ENCODE peak calls at places on chromosome 21, in eight cellular contexts. B, F, X, S, L, A, N and E are unnamed samples.

GRCh38 chr21:44757731-44758130 is 43.9 kb downstream of the UBE2G2 start:
- DNase-seq in B (no peak), F (peak), X (no peak), S (no peak), L (no peak), A (no peak), N (no peak), E (no peak)

GRCh38 chr21:44750675-44751025 is 39.3 kb upstream of the TSPEAR start:
- DNase-seq in B (no peak), F (no peak), X (no peak), S (peak), L (no peak), A (no peak), N (no peak), E (no peak)

GRCh38 chr21:42289926-42290325 is 25.3 kb downstream of the TFF3 start:
- DNase-seq in B (no peak), F (no peak), X (no peak), S (no peak), L (no peak), A (no peak), N (no peak), E (no peak)

GRCh38 chr21:14869984-14870840 is 194.6 kb downstream of the NRIP1 start:
- DNase-seq in B (no peak), F (no peak), X (no peak), S (no peak), L (peak), A (peak), N (no peak), E (no peak)

GRCh38 chr21:42818328-42818749 is 61.0 kb downstream of the WDR4 start:
- DNase-seq in B (peak), F (peak), X (peak), S (no peak), L (peak), A (peak), N (peak), E (no peak)

GRCh38 chr21:43613755-43614638 is 45.3 kb downstream of the HSF2BP start:
- DNase-seq in B (no peak), F (no peak), X (peak), S (no peak), L (no peak), A (no peak), N (no peak), E (no peak)

GRCh38 chr21:25944672-25945213 is 210.0 kb downstream of the GABPA start:
- DNase-seq in B (no peak), F (no peak), X (peak), S (no peak), L (no peak), A (no peak), N (no peak), E (no peak)

GRCh38 chr21:32135401-32136363 is 143.2 kb downstream of the MIS18A start:
- DNase-seq in B (no peak), F (no peak), X (peak), S (no peak), L (peak), A (no peak), N (no peak), E (no peak)

GRCh38 chr21:32147041-32147440 is 131.8 kb downstream of the MIS18A start:
- DNase-seq in B (no peak), F (no peak), X (no peak), S (no peak), L (no peak), A (no peak), N (no peak), E (no peak)

GRCh38 chr21:36694593-36695282 is 4.2 kb upstream of the SIM2 start:
- DNase-seq in B (no peak), F (no peak), X (no peak), S (no peak), L (no peak), A (no peak), N (no peak), E (no peak)

GRCh38 chr21:38438476-38438893 is 59.8 kb downstream of the ERG start:
- DNase-seq in B (peak), F (no peak), X (no peak), S (peak), L (no peak), A (peak), N (peak), E (no peak)

GRCh38 chr21:37072239-37072987 is 458 bp downstream of the PIGP start:
- DNase-seq in B (peak), F (peak), X (peak), S (peak), L (peak), A (peak), N (peak), E (no peak)

GRCh38 chr21:16634522-16634914 is 878.3 kb upstream of the CXADR start:
- DNase-seq in B (no peak), F (peak), X (no peak), S (no peak), L (peak), A (no peak), N (no peak), E (no peak)

GRCh38 chr21:46183910-46184624 is at the start of gene SPATC1L:
- DNase-seq in B (no peak), F (peak), X (peak), S (no peak), L (peak), A (peak), N (peak), E (peak)

GRCh38 chr21:46185717-46186116 is 1.5 kb upstream of the SPATC1L start:
- DNase-seq in B (no peak), F (no peak), X (no peak), S (no peak), L (no peak), A (no peak), N (no peak), E (no peak)

GRCh38 chr21:46182548-46183336 is 1.5 kb downstream of the SPATC1L start:
- DNase-seq in B (no peak), F (no peak), X (peak), S (no peak), L (no peak), A (no peak), N (peak), E (no peak)

GRCh38 chr21:46187251-46187650 is 3.0 kb upstream of the SPATC1L start:
- DNase-seq in B (no peak), F (no peak), X (no peak), S (no peak), L (no peak), A (no peak), N (no peak), E (no peak)

GRCh38 chr21:46184625-46185555 is 631 bp upstream of the SPATC1L start:
- DNase-seq in B (peak), F (peak), X (peak), S (peak), L (peak), A (peak), N (peak), E (peak)
- TF ChIP-seq CTCF in B (no peak), F (no peak), X (no peak), S (no peak), L (no peak), A (no peak), N (no peak), E (no peak)

GRCh38 chr21:27566521-27566920 is 599.6 kb upstream of the ADAMTS5 start:
- DNase-seq in B (no peak), F (no peak), X (no peak), S (no peak), L (no peak), A (no peak), N (no peak), E (no peak)

GRCh38 chr21:27562303-27562702 is 595.4 kb upstream of the ADAMTS5 start:
- DNase-seq in B (no peak), F (no peak), X (no peak), S (no peak), L (no peak), A (no peak), N (no peak), E (no peak)

GRCh38 chr21:27561116-27561515 is 594.2 kb upstream of the ADAMTS5 start:
- DNase-seq in B (no peak), F (no peak), X (peak), S (no peak), L (no peak), A (no peak), N (no peak), E (no peak)

GRCh38 chr21:27565418-27565817 is 598.5 kb upstream of the ADAMTS5 start:
- DNase-seq in B (no peak), F (no peak), X (peak), S (no peak), L (no peak), A (no peak), N (no peak), E (no peak)

DNA sequence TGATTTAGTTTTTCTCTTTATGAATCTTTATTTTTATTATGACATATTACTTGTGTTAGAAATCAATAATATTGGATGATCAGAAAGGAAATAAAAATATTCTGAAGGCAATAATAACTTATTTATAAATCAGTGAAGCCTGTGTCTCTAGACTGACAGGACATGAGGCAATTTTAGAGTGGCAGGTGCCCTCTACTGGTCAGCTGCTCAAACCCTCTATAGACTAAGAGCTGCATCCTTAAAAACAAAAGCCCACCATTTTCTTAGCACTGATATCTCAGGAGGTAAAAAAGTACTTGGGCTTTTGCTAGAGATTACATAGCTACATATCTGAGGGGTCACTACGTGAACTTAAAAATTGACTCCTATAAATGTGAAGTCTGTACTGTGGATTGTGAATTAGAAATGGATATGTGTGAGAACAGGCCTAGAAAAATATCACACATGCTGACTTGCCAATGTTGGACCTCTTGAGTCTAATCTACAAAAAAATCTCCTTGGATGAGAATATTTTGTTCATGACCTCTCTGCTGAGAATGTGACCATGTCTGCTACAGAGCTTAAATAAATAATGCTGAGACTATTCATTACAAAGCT is 597.9 kb upstream of the ADAMTS5 start:
- DNase-seq in B (peak), F (peak), X (peak), S (no peak), L (peak), A (peak), N (peak), E (no peak)
- TF ChIP-seq CTCF in B (peak), F (peak), X (peak), S (peak), L (peak), A (peak), N (peak), E (no peak)

GRCh38 chr21:34132202-34132601 is 58.8 kb downstream of the MRPS6 start:
- DNase-seq in B (no peak), F (no peak), X (no peak), S (no peak), L (no peak), A (no peak), N (no peak), E (no peak)

GRCh38 chr21:34135330-34135729 is 62.0 kb downstream of the MRPS6 start:
- DNase-seq in B (no peak), F (no peak), X (no peak), S (no peak), L (no peak), A (no peak), N (no peak), E (no peak)

GRCh38 chr21:34133392-34133791 is 60.0 kb downstream of the MRPS6 start:
- DNase-seq in B (no peak), F (no peak), X (no peak), S (no peak), L (no peak), A (no peak), N (no peak), E (no peak)

GRCh38 chr21:34132905-34133304 is 59.5 kb downstream of the MRPS6 start:
- DNase-seq in B (no peak), F (no peak), X (no peak), S (no peak), L (no peak), A (no peak), N (no peak), E (no peak)

GRCh38 chr21:34133802-34134201 is 60.4 kb downstream of the MRPS6 start:
- DNase-seq in B (no peak), F (no peak), X (no peak), S (no peak), L (no peak), A (no peak), N (no peak), E (no peak)
- TF ChIP-seq CTCF in B (no peak), F (peak), X (peak), S (peak), L (peak), A (peak), N (no peak), E (no peak)

DNA sequence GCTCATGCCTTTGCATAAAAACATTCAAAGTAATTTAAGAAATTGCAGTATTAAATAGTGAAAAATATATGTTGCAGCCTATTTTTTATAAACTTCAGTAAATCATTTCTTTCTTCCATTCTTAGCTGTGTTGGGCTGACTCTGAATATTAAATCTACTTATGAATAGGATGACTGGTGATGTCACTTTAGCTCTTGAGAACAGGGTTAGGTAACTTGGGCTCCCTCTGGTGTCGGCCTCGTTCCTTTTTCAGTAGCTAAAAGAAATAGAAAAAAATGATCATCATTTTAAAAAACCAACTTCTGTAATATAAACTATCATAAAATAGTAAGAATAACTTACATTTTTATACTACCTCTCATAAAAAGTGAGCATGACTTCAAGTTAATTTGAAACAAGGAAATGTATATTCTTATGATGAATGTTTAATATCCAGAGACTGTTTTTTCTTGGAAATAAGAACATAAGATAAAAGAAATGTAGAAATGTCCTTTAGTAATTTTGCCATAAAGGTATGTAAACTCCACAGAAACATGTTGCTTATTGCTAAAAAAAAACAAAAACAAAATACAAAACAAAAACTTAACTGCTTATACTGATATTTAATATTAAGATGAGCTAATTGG is 26.8 kb upstream of the NCAM2 start:
- DNase-seq in B (peak), F (peak), X (peak), S (no peak), L (peak), A (peak), N (peak), E (no peak)
- TF ChIP-seq CTCF in B (no peak), F (no peak), X (peak), S (peak), L (peak), A (peak), N (peak), E (no peak)

GRCh38 chr21:33229776-33230517 is at the start of gene IFNAR2:
- DNase-seq in B (peak), F (peak), X (peak), S (peak), L (peak), A (peak), N (peak), E (peak)

GRCh38 chr21:33229099-33229775 is 501 bp upstream of the IFNAR2 start:
- DNase-seq in B (no peak), F (no peak), X (no peak), S (no peak), L (no peak), A (no peak), N (no peak), E (no peak)

GRCh38 chr21:33231526-33231925 is 1.8 kb downstream of the IFNAR2 start:
- DNase-seq in B (no peak), F (no peak), X (no peak), S (no peak), L (no peak), A (no peak), N (no peak), E (no peak)

GRCh38 chr21:33232640-33233039 is 2.9 kb downstream of the IFNAR2 start:
- DNase-seq in B (no peak), F (no peak), X (no peak), S (no peak), L (no peak), A (no peak), N (no peak), E (no peak)

GRCh38 chr21:33230518-33231324 is 983 bp downstream of the IFNAR2 start:
- DNase-seq in B (peak), F (peak), X (peak), S (no peak), L (peak), A (peak), N (peak), E (peak)
- TF ChIP-seq CTCF in B (no peak), F (no peak), X (no peak), S (no peak), L (no peak), A (peak), N (no peak), E (no peak)

DNA sequence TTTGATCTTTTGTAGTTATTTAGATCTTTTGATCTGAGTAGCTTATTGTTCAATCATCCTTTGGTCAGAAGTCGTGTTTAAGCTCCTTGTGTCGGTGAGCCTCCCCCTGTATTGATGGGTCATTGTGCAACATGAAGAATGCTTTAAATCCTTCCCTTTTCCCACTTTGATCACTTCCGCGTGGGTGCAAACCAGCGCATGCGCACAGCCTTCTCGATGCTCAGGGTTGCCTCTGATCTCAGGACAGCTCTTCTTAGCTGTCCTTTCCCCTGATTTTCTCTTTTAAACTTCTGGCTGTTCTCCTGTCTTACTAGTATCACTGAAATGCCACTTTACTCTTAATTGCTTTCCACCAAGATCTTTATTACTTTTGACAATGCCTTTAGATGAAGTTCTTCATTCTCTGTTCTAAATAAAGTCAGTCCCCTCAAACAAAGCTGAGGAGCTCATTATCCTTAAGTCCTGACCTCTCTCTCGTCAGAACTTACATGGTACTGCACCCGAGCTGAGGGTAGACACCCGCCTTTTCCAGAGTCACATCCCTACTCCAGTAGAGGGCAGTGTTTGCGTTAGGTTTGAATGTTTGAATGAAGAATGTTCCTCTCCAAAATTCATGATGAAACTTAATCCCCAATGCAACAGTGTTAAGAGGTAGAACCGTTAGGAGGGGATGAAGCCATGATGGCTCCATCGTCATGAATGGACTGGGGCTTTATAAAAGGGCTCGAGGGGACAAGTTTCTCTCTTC is 547.9 kb upstream of the TMPRSS15 start:
- DNase-seq in B (no peak), F (peak), X (no peak), S (no peak), L (no peak), A (peak), N (no peak), E (no peak)
- TF ChIP-seq CTCF in B (no peak), F (peak), X (no peak), S (peak), L (no peak), A (peak), N (peak), E (no peak)

GRCh38 chr21:29298348-29299045 is at the start of gene BACH1:
- DNase-seq in B (peak), F (peak), X (peak), S (peak), L (peak), A (peak), N (peak), E (peak)
- TF ChIP-seq CTCF in B (no peak), F (no peak), X (peak), S (no peak), L (peak), A (peak), N (peak), E (no peak)